ENCODE peak calls at places on chromosome 6, in six cellular contexts. J, A, Z, R, V and F are unnamed samples.

GRCh38 chr6:90764001-90764400 is 177.1 kb upstream of the MAP3K7 start:
- DNase-seq in V (no peak), A (no peak), R (no peak), Z (peak), J (no peak), F (no peak)

GRCh38 chr6:162963861-162964260 is 236.1 kb downstream of the PACRG start:
- DNase-seq in R (no peak), V (no peak), A (no peak), Z (no peak), J (no peak), F (peak)

GRCh38 chr6:33273924-33274902 is 2.3 kb downstream of the RPS18 start:
- DNase-seq in J (no peak), A (no peak), V (no peak), R (no peak), Z (no peak), F (no peak)

GRCh38 chr6:71012871-71013456 is 56.1 kb upstream of the B3GAT2 start:
- DNase-seq in J (no peak), Z (peak), V (no peak), R (peak), A (peak), F (peak)

GRCh38 chr6:3383525-3383924 is 73.3 kb downstream of the SLC22A23 start:
- DNase-seq in Z (peak), A (no peak), V (no peak), J (no peak), R (peak), F (peak)

GRCh38 chr6:134730013-134730412 is 219.9 kb downstream of the ALDH8A1 start:
- DNase-seq in R (no peak), V (no peak), J (no peak), Z (no peak), A (no peak), F (no peak)

GRCh38 chr6:71047401-71047800 is 90.5 kb upstream of the B3GAT2 start:
- DNase-seq in A (no peak), R (no peak), Z (no peak), V (no peak), J (no peak), F (no peak)

GRCh38 chr6:12097791-12098190 is 85.7 kb downstream of the HIVEP1 start:
- DNase-seq in V (no peak), J (no peak), Z (peak), A (no peak), R (no peak), F (peak)

GRCh38 chr6:40369028-40369427 is 218.1 kb downstream of the LRFN2 start:
- DNase-seq in R (no peak), J (no peak), A (no peak), V (no peak), Z (no peak), F (no peak)

GRCh38 chr6:18495236-18495635 is 108.1 kb downstream of the RNF144B start:
- DNase-seq in V (no peak), Z (no peak), A (no peak), J (no peak), R (no peak), F (no peak)

GRCh38 chr6:23659125-23659524 is 466.9 kb upstream of the NRSN1 start:
- DNase-seq in R (peak), J (peak), Z (peak), V (no peak), A (no peak), F (peak)

GRCh38 chr6:150149146-150149545 is 6.3 kb downstream of the PPP1R14C start:
- DNase-seq in J (no peak), V (no peak), R (no peak), A (no peak), Z (no peak), F (no peak)

GRCh38 chr6:903746-904145 is 210.8 kb upstream of the EXOC2 start:
- DNase-seq in Z (peak), J (no peak), A (no peak), R (peak), V (no peak), F (peak)

GRCh38 chr6:147434508-147434907 is 74.0 kb upstream of the SAMD5 start:
- DNase-seq in V (no peak), R (no peak), A (no peak), J (no peak), Z (peak), F (peak)